ENCODE peak calls at places on chromosomes 3 and 15, in seven cellular contexts. L, X, H, J, B, Z and R are unnamed samples.

GRCh38 chr3:23648965-23649328 is 156.8 kb upstream of the UBE2E1 start:
- DNase-seq in H (no peak), J (no peak), Z (no peak), X (no peak), L (no peak), B (no peak), R (no peak)

GRCh38 chr15:74345051-74345450 is 22.4 kb downstream of the CYP11A1 start:
- DNase-seq in Z (no peak), X (no peak), L (no peak), B (no peak), H (peak), J (no peak), R (no peak)

GRCh38 chr3:152299243-152299976 is 30.7 kb downstream of the MBNL1 start:
- DNase-seq in Z (no peak), J (no peak), L (peak), B (no peak), X (no peak), H (no peak), R (no peak)

GRCh38 chr15:38647683-38648082 is 83.1 kb upstream of the RASGRP1 start:
- DNase-seq in J (no peak), X (no peak), H (no peak), B (no peak), Z (no peak), L (no peak), R (peak)

GRCh38 chr3:176780766-176781165 is 416.5 kb downstream of the TBL1XR1 start:
- DNase-seq in H (no peak), Z (no peak), B (no peak), L (no peak), J (no peak), X (no peak), R (no peak)

GRCh38 chr3:74535281-74535680 is 79.2 kb downstream of the CNTN3 start:
- DNase-seq in Z (no peak), H (no peak), J (no peak), B (no peak), X (no peak), L (no peak), R (no peak)

GRCh38 chr3:15462451-15462850 is 35.1 kb downstream of the EAF1 start:
- DNase-seq in H (no peak), Z (peak), J (peak), X (no peak), L (no peak), B (no peak), R (no peak)

GRCh38 chr15:69012761-69013364 is 1.6 kb upstream of the NOX5 start:
- DNase-seq in J (no peak), B (no peak), H (no peak), Z (no peak), X (no peak), L (no peak), R (no peak)

GRCh38 chr3:175646865-175647264 is 787.7 kb downstream of the NAALADL2 start:
- DNase-seq in H (no peak), B (no peak), Z (no peak), L (no peak), J (no peak), X (no peak), R (no peak)

GRCh38 chr15:49887604-49888340 is 231.3 kb downstream of the ATP8B4 start:
- DNase-seq in H (no peak), J (no peak), L (no peak), X (no peak), Z (no peak), B (no peak), R (no peak)

GRCh38 chr15:60396964-60397771 is 618 bp downstream of the ANXA2 start:
- DNase-seq in H (peak), Z (peak), J (peak), L (no peak), X (peak), B (peak), R (peak)

GRCh38 chr3:71701251-71701650 is 24.0 kb downstream of the EIF4E3 start:
- DNase-seq in B (no peak), H (no peak), J (no peak), L (no peak), X (no peak), Z (no peak), R (no peak)

GRCh38 chr3:79410617-79411016 is 357.2 kb downstream of the ROBO1 start:
- DNase-seq in Z (no peak), H (no peak), L (no peak), X (no peak), J (no peak), B (no peak), R (no peak)

GRCh38 chr3:32403663-32404062 is 12.0 kb downstream of the CMTM7 start:
- DNase-seq in Z (no peak), J (no peak), B (no peak), H (no peak), L (no peak), X (no peak), R (no peak)

GRCh38 chr3:5294360-5294759 is 106.9 kb downstream of the EDEM1 start:
- DNase-seq in B (no peak), L (no peak), X (no peak), H (no peak), Z (no peak), J (no peak), R (peak)

GRCh38 chr3:185353823-185354614 is 8.9 kb upstream of the MAP3K13 start:
- DNase-seq in J (peak), B (peak), Z (peak), L (peak), X (peak), H (peak), R (peak)

GRCh38 chr15:84685304-84685703 is 27.3 kb upstream of the NMB start:
- DNase-seq in J (no peak), H (peak), Z (no peak), B (no peak), L (no peak), X (peak), R (peak)

GRCh38 chr3:186277268-186277909 is 84.6 kb downstream of the DGKG start:
- DNase-seq in L (no peak), X (peak), H (peak), Z (no peak), B (no peak), J (no peak), R (peak)

GRCh38 chr3:152235709-152236298 is 32.9 kb upstream of the MBNL1 start:
- DNase-seq in H (peak), L (no peak), X (no peak), Z (no peak), B (no peak), J (no peak), R (no peak)

GRCh38 chr3:111548060-111548459 is 6.1 kb downstream of the CD96 start:
- DNase-seq in Z (no peak), J (no peak), L (no peak), B (no peak), H (no peak), X (no peak), R (no peak)

GRCh38 chr3:172449468-172450149 is 1.4 kb upstream of the GHSR start:
- DNase-seq in L (no peak), B (no peak), H (peak), X (peak), J (no peak), Z (no peak), R (peak)

GRCh38 chr3:123953735-123954134 is 7.3 kb downstream of the CCDC14 start:
- DNase-seq in J (no peak), Z (no peak), X (no peak), L (no peak), B (no peak), H (no peak), R (no peak)

GRCh38 chr3:114449271-114450007 is 155.6 kb downstream of the TIGIT start:
- DNase-seq in X (no peak), B (no peak), Z (no peak), L (peak), J (no peak), H (no peak), R (no peak)

GRCh38 chr3:57126244-57126643 is 38.9 kb downstream of the IL17RD start:
- DNase-seq in J (no peak), L (no peak), Z (no peak), X (no peak), B (no peak), H (no peak), R (no peak)

GRCh38 chr3:58120075-58120812 is 90.5 kb downstream of the DNASE1L3 start:
- DNase-seq in X (peak), Z (no peak), J (no peak), L (no peak), H (no peak), B (no peak), R (no peak)

GRCh38 chr15:76340802-76341365 is 4.3 kb downstream of the ISL2 start:
- DNase-seq in X (no peak), B (no peak), J (peak), L (no peak), Z (peak), H (no peak), R (peak)

GRCh38 chr3:57944313-57944580 is 64.0 kb upstream of the FLNB start:
- DNase-seq in H (no peak), J (no peak), Z (no peak), L (no peak), X (no peak), B (no peak), R (peak)

GRCh38 chr3:106004137-106004600 is 135.4 kb upstream of the CBLB start:
- DNase-seq in Z (no peak), H (peak), B (no peak), X (no peak), J (no peak), L (no peak), R (no peak)

GRCh38 chr15:80549191-80549590 is 145.0 kb downstream of the ARNT2 start:
- DNase-seq in L (no peak), J (no peak), B (no peak), Z (no peak), X (no peak), H (no peak), R (no peak)

GRCh38 chr3:106748471-106748870 is 628.8 kb upstream of the CCDC54 start:
- DNase-seq in Z (no peak), L (no peak), J (no peak), X (no peak), B (no peak), H (no peak), R (no peak)

GRCh38 chr15:69275933-69276565 is 22.7 kb upstream of the PAQR5 start:
- DNase-seq in L (no peak), J (no peak), Z (no peak), B (no peak), X (no peak), H (no peak), R (no peak)

GRCh38 chr3:24591661-24592555 is 97.3 kb upstream of the THRB start:
- DNase-seq in X (no peak), L (no peak), B (no peak), J (no peak), Z (no peak), H (peak), R (peak)

GRCh38 chr3:78589242-78589641 is 1178.6 kb downstream of the ROBO1 start:
- DNase-seq in Z (no peak), B (no peak), J (no peak), X (no peak), L (no peak), H (no peak), R (no peak)

GRCh38 chr3:115912372-115912771 is 289.1 kb downstream of the GAP43 start:
- DNase-seq in Z (no peak), X (peak), B (no peak), L (peak), J (no peak), H (no peak), R (no peak)

GRCh38 chr15:56972426-56972825 is 54.0 kb downstream of the TCF12 start:
- DNase-seq in H (no peak), Z (no peak), L (no peak), B (no peak), J (no peak), X (no peak), R (no peak)

GRCh38 chr3:62318752-62319569 is 54.4 kb downstream of the FEZF2 start:
- DNase-seq in B (peak), X (peak), H (peak), L (peak), J (peak), Z (peak), R (peak)

GRCh38 chr15:32030795-32031194 is 480 bp downstream of the CHRNA7 start:
- DNase-seq in Z (no peak), L (no peak), B (no peak), H (no peak), X (no peak), J (no peak), R (no peak)

GRCh38 chr3:23611737-23612295 is 193.9 kb upstream of the UBE2E1 start:
- DNase-seq in X (peak), L (peak), J (no peak), B (no peak), H (peak), Z (peak), R (no peak)

GRCh38 chr3:23776352-23776891 is 29.3 kb upstream of the UBE2E1 start:
- DNase-seq in X (no peak), B (no peak), J (no peak), Z (no peak), H (peak), L (peak), R (peak)